ENCODE peak calls at places on chromosomes 6 and 20, in four cellular contexts. Y, J, G and M are unnamed samples.

GRCh38 chr6:151036869-151037680 is 171.6 kb downstream of the MTHFD1L start:
- DNase-seq in Y (no peak), G (no peak), J (no peak), M (no peak)

GRCh38 chr6:24357336-24358218 is at the start of gene DCDC2:
- DNase-seq in Y (no peak), G (no peak), J (peak), M (peak)

GRCh38 chr20:13457487-13457886 is 181.2 kb downstream of the TASP1 start:
- DNase-seq in Y (no peak), J (no peak), G (no peak), M (no peak)

GRCh38 chr6:110185879-110186278 is 5.7 kb downstream of the CDC40 start:
- DNase-seq in J (no peak), G (no peak), Y (no peak), M (no peak)

GRCh38 chr6:44277763-44278162 is 7.5 kb downstream of the TMEM151B start:
- DNase-seq in Y (no peak), J (no peak), G (no peak), M (no peak)

GRCh38 chr20:13267231-13267630 is 46.2 kb downstream of the ISM1 start:
- DNase-seq in Y (no peak), G (no peak), J (no peak), M (no peak)

GRCh38 chr20:46717818-46718541 is 8.5 kb downstream of the SLC2A10 start:
- DNase-seq in J (no peak), G (no peak), Y (no peak), M (no peak)

GRCh38 chr20:57959018-57959417 is 249.2 kb upstream of the PMEPA1 start:
- DNase-seq in Y (no peak), G (no peak), J (no peak), M (no peak)

GRCh38 chr6:107237992-107238660 is 122.8 kb upstream of the BEND3 start:
- DNase-seq in Y (no peak), J (no peak), G (no peak), M (no peak)

GRCh38 chr6:10526156-10526555 is 5.0 kb downstream of the GCNT2 start:
- DNase-seq in G (no peak), Y (no peak), J (no peak), M (no peak)

GRCh38 chr20:31705598-31706597 is 16.8 kb downstream of the BCL2L1 start:
- DNase-seq in G (no peak), Y (no peak), J (no peak), M (no peak)

GRCh38 chr6:36804549-36804948 is 34.7 kb downstream of the CPNE5 start:
- DNase-seq in Y (peak), G (no peak), J (no peak), M (no peak)

GRCh38 chr6:107110200-107110599 is 5.1 kb downstream of the BEND3 start:
- DNase-seq in J (no peak), G (no peak), Y (peak), M (no peak)

GRCh38 chr6:51753635-51754034 is 333.8 kb downstream of the PKHD1 start:
- DNase-seq in J (peak), Y (peak), G (no peak), M (peak)

GRCh38 chr6:1055015-1055921 is 256.6 kb upstream of the FOXQ1 start:
- DNase-seq in J (no peak), Y (no peak), G (no peak), M (no peak)

GRCh38 chr20:53736122-53736756 is 142.6 kb upstream of the ZNF217 start:
- DNase-seq in Y (no peak), J (no peak), G (no peak), M (no peak)

GRCh38 chr6:161035182-161035980 is 43.8 kb downstream of the MAP3K4 start:
- DNase-seq in J (no peak), G (no peak), Y (no peak), M (no peak)

GRCh38 chr6:53259860-53260580 is 88.7 kb downstream of the ELOVL5 start:
- DNase-seq in Y (no peak), J (no peak), G (no peak), M (no peak)

GRCh38 chr6:13248053-13248452 is 80.3 kb downstream of the TBC1D7 start:
- DNase-seq in J (peak), Y (no peak), G (no peak), M (peak)

GRCh38 chr20:35887393-35888064 is 66.8 kb downstream of the SCAND1 start:
- DNase-seq in G (no peak), J (no peak), Y (no peak), M (no peak)

GRCh38 chr6:76533661-76534060 is 461.2 kb upstream of the IMPG1 start:
- DNase-seq in Y (no peak), G (no peak), J (no peak), M (no peak)

GRCh38 chr20:32925481-32926196 is 66.9 kb downstream of the EFCAB8 start:
- DNase-seq in G (no peak), J (no peak), Y (no peak), M (no peak)

GRCh38 chr6:52514514-52514913 is 62.3 kb downstream of the TRAM2 start:
- DNase-seq in Y (no peak), G (no peak), J (no peak), M (no peak)

GRCh38 chr20:10309326-10309725 is 90.7 kb downstream of the SNAP25 start:
- DNase-seq in J (no peak), G (no peak), Y (no peak), M (no peak)

GRCh38 chr6:39666706-39667489 is 58.3 kb downstream of the KIF6 start:
- DNase-seq in J (no peak), Y (no peak), G (no peak), M (no peak)

GRCh38 chr6:142954844-142955243 is 9.9 kb upstream of the HIVEP2 start:
- DNase-seq in G (no peak), J (no peak), Y (no peak), M (no peak)

GRCh38 chr20:2767768-2768631 is 32.4 kb downstream of the CPXM1 start:
- DNase-seq in J (no peak), G (no peak), Y (no peak), M (no peak)

GRCh38 chr6:83696674-83697073 is 12.2 kb downstream of the SNAP91 start:
- DNase-seq in Y (no peak), G (no peak), J (no peak), M (no peak)

GRCh38 chr20:11989018-11989771 is 71.5 kb downstream of the BTBD3 start:
- DNase-seq in Y (no peak), J (no peak), G (no peak), M (no peak)

GRCh38 chr6:108989700-108990099 is 104.9 kb downstream of the SESN1 start:
- DNase-seq in Y (no peak), J (no peak), G (no peak), M (no peak)

GRCh38 chr6:145895802-145896201 is 68.4 kb downstream of the SHPRH start:
- DNase-seq in J (no peak), Y (no peak), G (no peak), M (no peak)

GRCh38 chr20:34705383-34706021 is 1.4 kb downstream of the TP53INP2 start:
- DNase-seq in J (no peak), Y (peak), G (no peak), M (peak)

GRCh38 chr6:156662025-156662445 is 115.1 kb upstream of the ARID1B start:
- DNase-seq in J (peak), G (no peak), Y (peak), M (peak)

GRCh38 chr20:3218307-3218988 is 9.2 kb downstream of the ITPA start:
- DNase-seq in J (peak), Y (peak), G (peak), M (peak)

GRCh38 chr6:148247386-148248063 is 95.1 kb upstream of the SASH1 start:
- DNase-seq in J (no peak), Y (no peak), G (no peak), M (no peak)

GRCh38 chr6:12017263-12017662 is 5.2 kb downstream of the HIVEP1 start:
- DNase-seq in J (no peak), G (no peak), Y (no peak), M (no peak)

DNA sequence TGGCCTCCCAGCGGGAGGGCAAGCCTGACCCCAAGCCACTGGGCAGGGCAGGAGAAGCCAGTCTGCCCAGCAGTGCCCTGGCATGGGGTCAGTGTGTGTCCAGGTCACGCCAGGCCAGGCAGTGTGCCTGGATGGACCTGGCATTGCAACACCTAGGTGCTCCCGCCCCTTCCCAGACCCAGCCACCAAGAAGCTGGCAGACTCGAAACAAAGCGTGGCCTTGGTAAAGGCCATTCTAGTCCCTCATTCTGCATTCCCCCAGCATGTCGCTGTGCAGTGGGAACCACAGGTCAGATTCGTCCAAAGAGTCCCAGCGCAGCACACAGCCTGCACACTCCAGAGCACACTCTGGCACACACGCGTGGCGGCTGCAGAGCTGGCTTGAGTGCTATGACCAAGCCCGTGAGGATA is 19.3 kb upstream of the APMAP start:
- DNase-seq in J (no peak), Y (no peak), G (no peak), M (no peak)
- TF ChIP-seq CTCF in J (no peak), Y (no peak), G (no peak), M (no peak)

GRCh38 chr6:33983721-33984465 is 162.0 kb downstream of the GRM4 start:
- DNase-seq in J (no peak), G (no peak), Y (no peak), M (no peak)

GRCh38 chr6:33984466-33985332 is 161.2 kb downstream of the GRM4 start:
- DNase-seq in G (no peak), Y (no peak), J (no peak), M (no peak)

GRCh38 chr6:33981861-33982260 is 164.0 kb downstream of the GRM4 start:
- DNase-seq in Y (no peak), J (no peak), G (no peak), M (no peak)

GRCh38 chr6:33981421-33981820 is 164.5 kb downstream of the GRM4 start:
- DNase-seq in J (no peak), G (no peak), Y (no peak), M (no peak)

GRCh38 chr6:33983109-33983475 is 162.8 kb downstream of the GRM4 start:
- DNase-seq in G (no peak), Y (peak), J (no peak), M (no peak)
- TF ChIP-seq CTCF in G (no peak), Y (no peak), J (no peak), M (no peak)

DNA sequence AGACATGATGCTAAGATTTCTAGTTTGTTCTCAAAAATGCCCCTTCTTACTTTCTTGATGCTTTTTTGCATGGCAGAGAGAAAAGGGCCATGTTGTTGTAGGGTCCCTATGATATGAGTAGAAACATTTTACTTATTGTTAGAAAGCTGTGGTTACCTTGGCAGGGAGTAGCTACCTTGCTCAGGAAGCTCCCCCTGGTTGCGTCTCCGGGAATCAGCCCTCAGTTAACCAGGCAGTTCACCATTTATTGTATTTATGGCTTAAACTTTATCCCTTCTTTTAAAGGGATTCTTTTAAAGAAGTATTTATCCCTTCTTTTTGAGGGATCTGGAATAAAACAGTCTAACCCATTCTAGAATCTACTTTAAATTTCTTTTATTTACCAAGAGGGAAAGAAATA is 113.9 kb upstream of the PROKR2 start:
- DNase-seq in J (no peak), G (no peak), Y (no peak), M (no peak)
- TF ChIP-seq CTCF in J (no peak), G (no peak), Y (no peak), M (no peak)

DNA sequence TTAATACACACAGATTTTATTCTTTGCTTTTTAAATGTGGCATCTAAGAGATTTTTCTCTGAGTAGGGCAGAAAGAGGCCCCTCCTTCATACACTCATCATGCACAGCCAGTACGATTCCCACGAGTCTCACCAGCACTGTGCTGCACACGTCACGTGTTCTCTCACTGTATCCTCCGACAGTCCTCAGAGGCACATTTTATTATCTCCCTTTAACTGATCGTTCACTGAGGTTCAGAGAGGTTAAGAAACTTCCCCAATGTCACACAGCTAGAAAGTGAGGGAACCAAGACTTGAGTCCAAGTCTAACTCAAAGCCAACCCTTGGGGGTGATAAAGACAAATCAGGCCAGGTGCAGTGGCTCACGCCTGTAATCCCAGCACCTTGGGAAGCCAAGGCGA is 142.5 kb downstream of the PREX1 start:
- DNase-seq in Y (no peak), J (no peak), G (no peak), M (no peak)
- TF ChIP-seq CTCF in Y (no peak), J (no peak), G (no peak), M (no peak)

GRCh38 chr20:50509923-50510705 is at the start of gene PTPN1:
- DNase-seq in Y (peak), G (peak), J (peak), M (peak)
- TF ChIP-seq CTCF in Y (no peak), G (no peak), J (no peak), M (no peak)

GRCh38 chr20:38658879-38659612 is 57.4 kb downstream of the ARHGAP40 start:
- DNase-seq in Y (peak), J (peak), G (no peak), M (peak)
- TF ChIP-seq CTCF in Y (peak), J (peak), G (peak), M (peak)

GRCh38 chr20:25056601-25057233 is 1.2 kb downstream of the ACSS1 start:
- DNase-seq in G (no peak), Y (no peak), J (no peak), M (no peak)

GRCh38 chr20:25058797-25059486 is 1.0 kb upstream of the ACSS1 start:
- DNase-seq in Y (no peak), G (no peak), J (no peak), M (no peak)

GRCh38 chr20:25055711-25056492 is 2.0 kb downstream of the ACSS1 start:
- DNase-seq in J (no peak), Y (peak), G (no peak), M (no peak)

GRCh38 chr20:25058051-25058796 is at the start of gene ACSS1:
- DNase-seq in J (peak), G (peak), Y (no peak), M (peak)

DNA sequence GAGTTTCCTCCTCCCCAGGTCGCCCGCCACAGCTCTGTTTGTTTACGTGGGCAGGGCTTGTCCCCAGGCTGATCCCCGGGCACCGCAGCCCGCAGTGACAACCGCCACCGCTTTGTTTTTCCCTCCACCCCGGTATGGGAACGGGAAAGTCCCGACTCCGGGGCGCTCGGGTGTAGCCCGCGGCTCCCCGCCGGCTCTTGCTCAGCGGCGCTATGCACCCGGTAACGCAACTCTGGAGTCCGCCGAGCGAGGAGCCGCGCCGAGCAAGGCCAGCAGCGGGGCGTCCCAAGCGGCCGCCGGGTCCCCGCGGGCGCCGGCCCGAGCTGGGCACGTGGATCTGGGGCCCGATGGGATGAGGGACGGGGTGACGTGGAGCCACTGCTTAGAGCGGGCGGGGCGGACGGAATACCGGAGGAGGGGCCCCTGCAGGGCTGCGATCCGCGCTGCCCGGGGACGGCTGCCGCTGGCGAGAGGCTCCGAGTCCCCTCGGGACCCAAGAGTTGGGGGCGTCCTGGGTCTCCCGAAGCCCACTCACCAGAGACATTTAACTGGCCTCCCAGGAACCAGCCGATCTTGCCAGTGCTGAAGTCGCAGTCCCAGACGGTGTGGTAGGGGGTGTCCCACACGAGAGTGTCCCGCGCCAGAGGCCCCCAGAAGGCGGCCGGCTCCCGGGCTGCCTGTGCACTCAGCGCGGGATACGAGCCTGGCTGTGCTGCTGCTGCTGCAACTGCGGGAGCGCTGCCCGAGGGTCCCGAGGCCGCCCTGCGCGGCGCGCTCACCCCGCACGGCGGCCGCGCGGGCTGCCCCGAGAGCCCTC is 497 bp downstream of the ACSS1 start:
- DNase-seq in Y (no peak), G (peak), J (peak), M (peak)
- TF ChIP-seq CTCF in Y (no peak), G (no peak), J (no peak), M (no peak)

GRCh38 chr20:22574545-22575086 is 9.8 kb downstream of the FOXA2 start:
- DNase-seq in Y (no peak), G (no peak), J (no peak), M (no peak)
- TF ChIP-seq CTCF in Y (no peak), G (no peak), J (no peak), M (no peak)

GRCh38 chr6:166259296-166259977 is 48.8 kb downstream of the PRR18 start:
- DNase-seq in J (no peak), G (no peak), Y (no peak), M (no peak)
- TF ChIP-seq CTCF in J (no peak), G (no peak), Y (no peak), M (no peak)